ENCODE peak calls at places on chromosomes 5 and 9, in five cellular contexts. Q is A172, H is epithelial cell of esophagus, G is left lung, E is NCI-H774. S is an unnamed sample.

GRCh38 chr5:181243521-181244307 is at the start of gene RACK1:
- DNase-seq in G (peak), Q (peak), E (no peak), H (peak), S (peak)

GRCh38 chr5:138459311-138459710 is 6.0 kb upstream of the EGR1 start:
- DNase-seq in Q (no peak), G (peak), H (no peak), E (no peak), S (no peak)

GRCh38 chr9:109124089-109124488 is 4.3 kb upstream of the TMEM245 start:
- DNase-seq in Q (no peak), H (no peak), G (no peak), E (no peak), S (no peak)

GRCh38 chr5:96381526-96381925 is 51.5 kb downstream of the PCSK1 start:
- DNase-seq in Q (no peak), H (no peak), E (peak), G (no peak), S (peak)

GRCh38 chr5:122151640-122152039 is 22.3 kb downstream of the ZNF474 start:
- DNase-seq in Q (peak), E (no peak), H (peak), G (no peak), S (peak)

GRCh38 chr5:1887400-1888360 is 5.0 kb upstream of the IRX4 start:
- DNase-seq in G (no peak), H (peak), E (no peak), Q (no peak), S (no peak)

GRCh38 chr5:100634937-100635336 is 99.8 kb downstream of the FAM174A start:
- DNase-seq in Q (no peak), G (no peak), E (no peak), H (peak), S (no peak)

GRCh38 chr5:32541241-32541640 is 44.1 kb upstream of the SUB1 start:
- DNase-seq in H (no peak), Q (no peak), E (no peak), G (no peak), S (no peak)

GRCh38 chr5:132339502-132339901 is 30.0 kb upstream of the SLC22A5 start:
- DNase-seq in G (no peak), H (no peak), E (no peak), Q (no peak), S (no peak)

GRCh38 chr5:132459031-132459982 is 31.3 kb downstream of the IRF1 start:
- DNase-seq in E (no peak), H (no peak), Q (peak), G (peak), S (peak)

GRCh38 chr5:103057208-103058130 is 62.5 kb downstream of the GIN1 start:
- DNase-seq in G (no peak), H (peak), E (no peak), Q (peak), S (peak)

GRCh38 chr9:99169982-99170761 is 51.6 kb downstream of the ALG2 start:
- DNase-seq in Q (no peak), H (no peak), E (peak), G (no peak), S (no peak)

GRCh38 chr9:107243757-107244156 is 39.3 kb upstream of the RAD23B start:
- DNase-seq in Q (peak), H (peak), E (peak), G (no peak), S (peak)

GRCh38 chr9:69391946-69392345 is 66.9 kb downstream of the ENTREP1 start:
- DNase-seq in H (no peak), E (no peak), Q (no peak), G (no peak), S (no peak)

GRCh38 chr9:136532799-136533774 is 12.8 kb downstream of the NOTCH1 start:
- DNase-seq in G (no peak), H (no peak), E (no peak), Q (no peak), S (no peak)